ENCODE peak calls at places on chromosome X, in four cellular contexts. F is IMR-90, S is mesendoderm, M is neuronal stem cell. T is an unnamed sample.

GRCh38 chrX:107823042-107823441 is 2.6 kb upstream of the MID2 start:
- DNase-seq in M (no peak), S (no peak), F (no peak), T (no peak)

GRCh38 chrX:66163849-66164401 is at the start of gene HEPH:
- DNase-seq in M (peak; percentile 38), S (peak; percentile 91), F (peak; percentile 34), T (peak; percentile 36)

GRCh38 chrX:110163488-110163887 is 154.4 kb downstream of the AMMECR1 start:
- DNase-seq in S (no peak), F (peak; percentile 66), M (no peak), T (no peak)

GRCh38 chrX:106933538-106933961 is 13.3 kb downstream of the CLDN2 start:
- DNase-seq in M (no peak), F (peak; percentile 52), S (peak; percentile 91), T (no peak)

GRCh38 chrX:45711231-45711630 is 510.6 kb upstream of the DIPK2B start:
- DNase-seq in F (peak; percentile 28), M (no peak), S (no peak), T (no peak)

GRCh38 chrX:85051627-85052026 is 48.0 kb downstream of the APOOL start:
- DNase-seq in S (no peak), M (no peak), F (no peak), T (no peak)

GRCh38 chrX:120452131-120452530 is 17.0 kb downstream of the LAMP2 start:
- DNase-seq in F (peak; percentile 26), S (peak; percentile 73), M (peak; percentile 0), T (peak; percentile 27)

GRCh38 chrX:111756486-111756885 is 75.5 kb downstream of the ALG13 start:
- DNase-seq in F (no peak), M (no peak), S (no peak), T (no peak)

GRCh38 chrX:20274121-20274520 is 7.4 kb upstream of the RPS6KA3 start:
- DNase-seq in M (no peak), S (peak; percentile 58), F (no peak), T (no peak)

GRCh38 chrX:25873196-25873595 is 264.9 kb upstream of the MAGEB18 start:
- DNase-seq in S (no peak), M (no peak), F (no peak), T (no peak)

GRCh38 chrX:10212395-10212794 is 55.6 kb downstream of the CLCN4 start:
- DNase-seq in S (no peak), F (no peak), M (no peak), T (no peak)

GRCh38 chrX:135429429-135429828 is 7.7 kb downstream of the SMIM10L2A start:
- DNase-seq in F (no peak), M (no peak), S (no peak), T (no peak)

GRCh38 chrX:152138388-152138784 is at the start of gene MAGEA10:
- DNase-seq in S (no peak), M (no peak), F (no peak), T (no peak)

GRCh38 chrX:108696690-108697089 is 39.7 kb downstream of the IRS4 start:
- DNase-seq in F (peak; percentile 9), S (no peak), M (no peak), T (no peak)

GRCh38 chrX:7083468-7084396 is 63.8 kb upstream of the STS start:
- DNase-seq in S (peak; percentile 59), M (no peak), F (peak; percentile 98), T (no peak)

GRCh38 chrX:2819345-2820130 is 9.2 kb upstream of the GYG2 start:
- DNase-seq in S (no peak), F (peak; percentile 39), M (no peak), T (no peak)

GRCh38 chrX:40685352-40685918 is 38.1 kb upstream of the CXorf38 start:
- DNase-seq in M (no peak), S (peak; percentile 6), F (no peak), T (no peak)

GRCh38 chrX:154804957-154805695 is at the start of gene MPP1:
- DNase-seq in S (peak; percentile 83), F (peak; percentile 66), M (peak; percentile 53), T (peak; percentile 74)

GRCh38 chrX:134544614-134545255 is 84.8 kb downstream of the HPRT1 start:
- DNase-seq in M (no peak), S (peak; percentile 39), F (no peak), T (peak; percentile 36)

GRCh38 chrX:152895724-152896420 is 2.0 kb upstream of the ZNF185 start:
- DNase-seq in F (no peak), S (no peak), M (no peak), T (no peak)

GRCh38 chrX:69503228-69503834 is 795 bp upstream of the NALF2 start:
- DNase-seq in M (no peak), S (no peak), F (no peak), T (no peak)

GRCh38 chrX:10111364-10112148 is 45.2 kb upstream of the CLCN4 start:
- DNase-seq in M (no peak), F (peak; percentile 14), S (no peak), T (no peak)

GRCh38 chrX:71515039-71515398 is 17.9 kb upstream of the OGT start:
- DNase-seq in M (no peak), S (no peak), F (no peak), T (no peak)

GRCh38 chrX:45449982-45450381 is 249.3 kb upstream of the DIPK2B start:
- DNase-seq in M (no peak), F (no peak), S (no peak), T (no peak)

GRCh38 chrX:149151805-149152757 is 353.0 kb downstream of the IDS start:
- DNase-seq in M (no peak), S (peak; percentile 10), F (no peak), T (no peak)

GRCh38 chrX:107674480-107675364 is 46.4 kb downstream of the PRPS1 start:
- DNase-seq in F (no peak), S (no peak), M (no peak), T (no peak)

GRCh38 chrX:104697264-104697663 is 131.3 kb downstream of the IL1RAPL2 start:
- DNase-seq in M (no peak), F (no peak), S (no peak), T (no peak)

GRCh38 chrX:68705986-68706385 is 58.5 kb downstream of the STARD8 start:
- DNase-seq in S (no peak), F (no peak), M (no peak), T (no peak)

GRCh38 chrX:151359931-151360871 is 36.8 kb upstream of the VMA21 start:
- DNase-seq in F (no peak), S (peak; percentile 54), M (peak; percentile 43), T (peak; percentile 64)

GRCh38 chrX:105495376-105495775 is 274.9 kb upstream of the TEX13A start:
- DNase-seq in F (no peak), M (no peak), S (no peak), T (no peak)

GRCh38 chrX:69951756-69952155 is 98.0 kb downstream of the AWAT2 start:
- DNase-seq in M (no peak), F (no peak), S (peak; percentile 6), T (no peak)

GRCh38 chrX:45716747-45717146 is 516.1 kb upstream of the DIPK2B start:
- DNase-seq in M (no peak), F (no peak), S (no peak), T (no peak)

GRCh38 chrX:101260435-101260834 is 30.7 kb downstream of the TAF7L start:
- DNase-seq in F (no peak), S (peak; percentile 51), M (no peak), T (peak; percentile 39)

GRCh38 chrX:47507204-47507878 is 24.3 kb upstream of the ZNF41 start:
- DNase-seq in F (no peak), M (no peak), S (no peak), T (no peak)

GRCh38 chrX:41273638-41274037 is 60.3 kb upstream of the DDX3X start:
- DNase-seq in M (no peak), F (no peak), S (no peak), T (no peak)

GRCh38 chrX:101415180-101416130 is 7.4 kb downstream of the HNRNPH2 start:
- DNase-seq in M (peak; percentile 46), S (peak; percentile 80), F (peak; percentile 84), T (peak; percentile 31)

GRCh38 chrX:96432647-96433046 is 252.0 kb upstream of the DIAPH2 start:
- DNase-seq in S (no peak), F (no peak), M (no peak), T (no peak)

GRCh38 chrX:96436105-96436504 is 248.5 kb upstream of the DIAPH2 start:
- DNase-seq in F (peak; percentile 69), S (no peak), M (no peak), T (no peak)

GRCh38 chrX:96435636-96436035 is 249.0 kb upstream of the DIAPH2 start:
- DNase-seq in F (peak; percentile 13), S (no peak), M (no peak), T (no peak)

GRCh38 chrX:96430756-96431455 is 253.7 kb upstream of the DIAPH2 start:
- DNase-seq in M (no peak), S (peak; percentile 47), F (no peak), T (no peak)

DNA sequence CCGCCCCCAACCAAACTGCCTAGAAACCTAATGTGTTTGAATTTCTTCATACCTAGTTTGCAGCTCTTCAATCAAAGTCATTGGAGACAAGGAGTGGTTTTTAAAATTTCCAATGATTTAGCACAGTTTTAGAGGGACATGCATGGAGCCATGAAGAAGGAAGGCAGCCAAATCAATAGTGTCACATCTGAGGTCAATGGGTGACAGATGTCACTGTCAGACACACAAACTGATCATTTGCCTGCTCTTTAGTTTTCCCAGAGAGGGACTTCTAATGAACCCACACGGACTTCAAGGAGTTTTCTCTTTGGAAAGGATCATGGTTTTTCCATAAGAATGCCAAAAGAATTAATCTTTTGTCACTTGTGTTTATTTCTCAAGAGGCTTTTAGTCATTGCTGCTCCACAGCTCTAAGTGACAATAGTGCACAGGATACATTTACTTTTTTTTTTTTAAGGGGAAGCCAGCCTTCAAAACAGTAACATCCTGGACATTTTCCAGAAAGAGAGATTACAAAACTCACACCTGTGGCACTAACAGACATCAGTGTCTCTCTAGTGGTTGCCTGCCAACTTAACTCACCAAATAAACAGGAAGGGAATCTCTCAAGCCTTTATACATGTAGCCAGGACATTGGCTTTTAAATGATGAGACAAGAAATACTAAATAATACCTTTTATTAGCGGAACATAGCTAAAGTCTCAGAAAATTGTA is 251.1 kb upstream of the DIAPH2 start:
- DNase-seq in S (no peak), F (no peak), M (no peak), T (no peak)
- H3K27me3 ChIP-seq in S (no peaks in the 10 kb centered on the region), F (no peaks in the 10 kb centered on the region), M (peaks cover 3% of the 10 kb centered on the region), T (no peaks in the 10 kb centered on the region)

GRCh38 chrX:1246816-1247215 is 21.8 kb upstream of the CSF2RA start:
- DNase-seq in M (peak; percentile 73), S (peak; percentile 84), F (no peak), T (peak; percentile 81)
- H2BK120ac ChIP-seq in M (no peak overlapping the region), S (no peak overlapping the region), F (no peak overlapping the region), T (no peak overlapping the region)

GRCh38 chrX:138709886-138710285 is 1.6 kb downstream of the FGF13 start:
- DNase-seq in S (peak; percentile 25), M (peak; percentile 2), F (no peak), T (no peak)
- H3K27me3 ChIP-seq in S (no peaks in the 10 kb centered on the region), M (no peaks in the 10 kb centered on the region), F (peaks cover 3% of the 10 kb centered on the region), T (no peaks in the 10 kb centered on the region)

DNA sequence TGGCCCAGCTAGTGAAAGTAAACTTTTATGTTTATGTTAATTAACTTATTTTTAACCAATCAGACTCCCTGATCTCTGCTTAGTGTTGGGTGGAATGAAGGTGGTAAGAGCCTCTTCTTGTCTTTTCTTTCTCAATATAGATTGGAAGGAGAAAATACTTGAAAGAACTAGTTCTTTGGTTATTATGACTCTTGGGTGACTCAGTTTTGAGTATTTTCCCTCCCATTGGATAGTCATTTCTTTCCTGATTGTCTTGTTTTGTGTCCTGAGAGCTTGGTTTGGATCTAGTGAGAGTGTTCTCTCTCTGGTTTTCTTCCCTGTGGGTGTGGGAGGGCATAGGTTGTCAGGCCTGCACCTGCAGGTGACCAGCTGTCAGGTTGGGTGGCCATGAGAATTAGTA is 172.0 kb upstream of the GLRA2 start:
- DNase-seq in F (no peak), M (no peak), S (no peak), T (no peak)
- H2BK120ac ChIP-seq in F (no peak overlapping the region), M (no peak overlapping the region), S (no peak overlapping the region), T (no peak overlapping the region)